ENCODE peak calls at places on chromosome 13, in seven cellular contexts. One of them, this sample, is unnamed.

GRCh38 chr13:39809466-39809865 is 154.0 kb downstream of the COG6 start:
- DNase-seq in heart right ventricle: no peak
- DNase-seq in thyroid gland: no peak
- DNase-seq in fibroblast of mammary gland: no peak
- DNase-seq in pancreas: no peak
- DNase-seq in IMR-90: no peak
- DNase-seq in AG04450: no peak
- DNase-seq in this sample: no peak

GRCh38 chr13:43003729-43004128 is 11.7 kb upstream of the EPSTI1 start:
- DNase-seq in IMR-90: no peak
- DNase-seq in pancreas: no peak
- DNase-seq in thyroid gland: no peak
- DNase-seq in heart right ventricle: no peak
- DNase-seq in fibroblast of mammary gland: no peak
- DNase-seq in AG04450: no peak
- DNase-seq in this sample: no peak

GRCh38 chr13:77267362-77267761 is 59.5 kb downstream of the MYCBP2 start:
- DNase-seq in fibroblast of mammary gland: peak
- DNase-seq in thyroid gland: no peak
- DNase-seq in heart right ventricle: no peak
- DNase-seq in AG04450: no peak
- DNase-seq in pancreas: no peak
- DNase-seq in IMR-90: peak
- DNase-seq in this sample: no peak

GRCh38 chr13:94999871-95000270 is 287.5 kb upstream of the SOX21 start:
- DNase-seq in AG04450: no peak
- DNase-seq in pancreas: no peak
- DNase-seq in heart right ventricle: no peak
- DNase-seq in IMR-90: no peak
- DNase-seq in fibroblast of mammary gland: no peak
- DNase-seq in thyroid gland: no peak
- DNase-seq in this sample: no peak

GRCh38 chr13:110047511-110047910 is 259.4 kb downstream of the COL4A1 start:
- DNase-seq in thyroid gland: peak
- DNase-seq in pancreas: peak
- DNase-seq in heart right ventricle: peak
- DNase-seq in AG04450: peak
- DNase-seq in IMR-90: peak
- DNase-seq in fibroblast of mammary gland: peak
- DNase-seq in this sample: no peak

GRCh38 chr13:101339202-101339601 is 77.1 kb downstream of the NALCN start:
- DNase-seq in pancreas: no peak
- DNase-seq in AG04450: no peak
- DNase-seq in fibroblast of mammary gland: no peak
- DNase-seq in IMR-90: no peak
- DNase-seq in heart right ventricle: no peak
- DNase-seq in thyroid gland: no peak
- DNase-seq in this sample: no peak

GRCh38 chr13:113759525-113760137 is 605 bp downstream of the TMEM255B start:
- DNase-seq in heart right ventricle: peak
- DNase-seq in fibroblast of mammary gland: no peak
- DNase-seq in AG04450: no peak
- DNase-seq in IMR-90: peak
- DNase-seq in pancreas: no peak
- DNase-seq in thyroid gland: peak
- DNase-seq in this sample: no peak

GRCh38 chr13:76048675-76049396 is 412.7 kb downstream of the LMO7 start:
- DNase-seq in AG04450: no peak
- DNase-seq in fibroblast of mammary gland: no peak
- DNase-seq in thyroid gland: no peak
- DNase-seq in IMR-90: no peak
- DNase-seq in pancreas: peak
- DNase-seq in heart right ventricle: no peak
- DNase-seq in this sample: no peak

GRCh38 chr13:42083138-42083770 is 34.8 kb downstream of the DGKH start:
- DNase-seq in pancreas: no peak
- DNase-seq in thyroid gland: no peak
- DNase-seq in heart right ventricle: no peak
- DNase-seq in IMR-90: no peak
- DNase-seq in AG04450: no peak
- DNase-seq in fibroblast of mammary gland: no peak
- DNase-seq in this sample: no peak

GRCh38 chr13:113045214-113046007 is 60.2 kb upstream of the F7 start:
- DNase-seq in AG04450: no peak
- DNase-seq in heart right ventricle: no peak
- DNase-seq in thyroid gland: no peak
- DNase-seq in fibroblast of mammary gland: no peak
- DNase-seq in pancreas: no peak
- DNase-seq in IMR-90: no peak
- DNase-seq in this sample: no peak

GRCh38 chr13:23618341-23618740 is 48.1 kb downstream of the TNFRSF19 start:
- DNase-seq in thyroid gland: no peak
- DNase-seq in pancreas: no peak
- DNase-seq in fibroblast of mammary gland: peak
- DNase-seq in IMR-90: peak
- DNase-seq in heart right ventricle: no peak
- DNase-seq in AG04450: peak
- DNase-seq in this sample: no peak

GRCh38 chr13:110689041-110689440 is 16.9 kb downstream of the CARS2 start:
- DNase-seq in fibroblast of mammary gland: no peak
- DNase-seq in heart right ventricle: no peak
- DNase-seq in thyroid gland: no peak
- DNase-seq in IMR-90: no peak
- DNase-seq in pancreas: no peak
- DNase-seq in AG04450: no peak
- DNase-seq in this sample: no peak

GRCh38 chr13:72952529-72953141 is 106.2 kb upstream of the KLF5 start:
- DNase-seq in IMR-90: no peak
- DNase-seq in thyroid gland: no peak
- DNase-seq in pancreas: peak
- DNase-seq in AG04450: no peak
- DNase-seq in heart right ventricle: no peak
- DNase-seq in fibroblast of mammary gland: no peak
- DNase-seq in this sample: no peak

GRCh38 chr13:70723732-70724131 is 615.5 kb upstream of the KLHL1 start:
- DNase-seq in AG04450: no peak
- DNase-seq in IMR-90: no peak
- DNase-seq in thyroid gland: no peak
- DNase-seq in pancreas: no peak
- DNase-seq in fibroblast of mammary gland: no peak
- DNase-seq in heart right ventricle: no peak
- DNase-seq in this sample: no peak

GRCh38 chr13:101846701-101847100 is 394.2 kb downstream of the ITGBL1 start:
- DNase-seq in heart right ventricle: no peak
- DNase-seq in thyroid gland: no peak
- DNase-seq in AG04450: no peak
- DNase-seq in fibroblast of mammary gland: no peak
- DNase-seq in IMR-90: no peak
- DNase-seq in pancreas: no peak
- DNase-seq in this sample: no peak

GRCh38 chr13:100751826-100752225 is 77.2 kb upstream of the TMTC4 start:
- DNase-seq in fibroblast of mammary gland: no peak
- DNase-seq in AG04450: no peak
- DNase-seq in thyroid gland: no peak
- DNase-seq in heart right ventricle: no peak
- DNase-seq in IMR-90: no peak
- DNase-seq in pancreas: no peak
- DNase-seq in this sample: no peak

GRCh38 chr13:38979891-38980627 is 10.6 kb downstream of the STOML3 start:
- DNase-seq in fibroblast of mammary gland: peak
- DNase-seq in pancreas: peak
- DNase-seq in thyroid gland: no peak
- DNase-seq in AG04450: no peak
- DNase-seq in IMR-90: no peak
- DNase-seq in heart right ventricle: peak
- DNase-seq in this sample: no peak

GRCh38 chr13:68927387-68928026 is 1180.1 kb upstream of the ATXN8OS start:
- DNase-seq in IMR-90: no peak
- DNase-seq in AG04450: no peak
- DNase-seq in thyroid gland: no peak
- DNase-seq in pancreas: no peak
- DNase-seq in fibroblast of mammary gland: peak
- DNase-seq in heart right ventricle: no peak
- DNase-seq in this sample: peak

GRCh38 chr13:79988573-79988972 is 352.4 kb downstream of the SPRY2 start:
- DNase-seq in fibroblast of mammary gland: peak
- DNase-seq in pancreas: no peak
- DNase-seq in IMR-90: peak
- DNase-seq in AG04450: no peak
- DNase-seq in thyroid gland: no peak
- DNase-seq in heart right ventricle: no peak
- DNase-seq in this sample: peak

GRCh38 chr13:44111701-44112100 is 232.0 kb downstream of the LACC1 start:
- DNase-seq in IMR-90: no peak
- DNase-seq in pancreas: no peak
- DNase-seq in AG04450: no peak
- DNase-seq in heart right ventricle: no peak
- DNase-seq in fibroblast of mammary gland: no peak
- DNase-seq in thyroid gland: no peak
- DNase-seq in this sample: no peak

GRCh38 chr13:44120814-44121505 is 241.3 kb downstream of the LACC1 start:
- DNase-seq in thyroid gland: no peak
- DNase-seq in AG04450: no peak
- DNase-seq in fibroblast of mammary gland: no peak
- DNase-seq in IMR-90: no peak
- DNase-seq in pancreas: no peak
- DNase-seq in heart right ventricle: no peak
- DNase-seq in this sample: no peak

GRCh38 chr13:44112700-44113329 is 233.1 kb downstream of the LACC1 start:
- DNase-seq in AG04450: no peak
- DNase-seq in IMR-90: no peak
- DNase-seq in heart right ventricle: no peak
- DNase-seq in thyroid gland: no peak
- DNase-seq in fibroblast of mammary gland: no peak
- DNase-seq in pancreas: no peak
- DNase-seq in this sample: no peak

GRCh38 chr13:44117351-44117750 is 237.6 kb downstream of the LACC1 start:
- DNase-seq in thyroid gland: no peak
- DNase-seq in fibroblast of mammary gland: no peak
- DNase-seq in AG04450: no peak
- DNase-seq in pancreas: no peak
- DNase-seq in heart right ventricle: no peak
- DNase-seq in IMR-90: peak
- DNase-seq in this sample: no peak

DNA sequence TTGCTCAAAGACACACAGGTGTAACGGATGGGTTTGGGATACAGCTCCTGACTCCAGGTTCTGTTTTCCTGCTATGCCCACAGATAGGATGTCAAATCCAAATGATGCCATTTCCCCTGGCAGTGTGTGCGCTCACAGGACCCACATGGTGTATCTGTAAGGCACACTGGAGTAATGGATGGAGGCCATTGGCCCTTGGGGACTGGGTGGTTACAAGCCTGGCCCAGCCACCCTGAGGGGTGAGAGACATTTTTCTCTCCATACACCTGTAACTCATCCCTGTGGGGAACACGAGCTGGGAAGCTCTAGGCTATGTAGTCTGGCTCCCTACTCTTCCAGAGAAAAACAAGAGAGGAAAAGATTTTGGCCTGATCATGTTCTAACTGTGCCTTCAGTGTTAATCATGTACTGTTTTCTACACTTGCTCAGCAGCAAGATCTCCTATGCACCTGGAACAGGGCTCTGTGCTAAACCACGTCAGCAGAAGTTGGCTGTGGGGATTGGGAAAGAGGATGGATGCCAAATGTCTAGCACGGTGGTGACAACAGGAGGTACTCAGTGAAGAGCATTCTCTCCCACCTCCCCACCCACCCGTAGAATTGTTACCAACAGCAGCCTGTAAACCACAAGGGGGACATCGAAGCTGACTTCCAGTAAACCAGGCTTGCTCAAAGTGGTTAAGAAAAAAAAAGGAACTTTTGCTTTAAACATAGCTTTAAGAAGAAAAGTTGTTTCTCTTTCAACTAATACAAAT is 237.0 kb downstream of the LACC1 start:
- DNase-seq in IMR-90: peak
- DNase-seq in fibroblast of mammary gland: no peak
- DNase-seq in pancreas: no peak
- DNase-seq in AG04450: no peak
- DNase-seq in heart right ventricle: peak
- DNase-seq in thyroid gland: no peak
- DNase-seq in this sample: no peak
- TF ChIP-seq CTCF in IMR-90: peak
- TF ChIP-seq CTCF in fibroblast of mammary gland: peak
- TF ChIP-seq CTCF in pancreas: no peak
- TF ChIP-seq CTCF in AG04450: peak
- TF ChIP-seq CTCF in heart right ventricle: no peak
- TF ChIP-seq CTCF in thyroid gland: no peak
- TF ChIP-seq CTCF in this sample: no peak

GRCh38 chr13:35892837-35893814 is 238.1 kb downstream of the DCLK1 start:
- DNase-seq in pancreas: no peak
- DNase-seq in IMR-90: no peak
- DNase-seq in AG04450: no peak
- DNase-seq in fibroblast of mammary gland: no peak
- DNase-seq in heart right ventricle: no peak
- DNase-seq in thyroid gland: no peak
- DNase-seq in this sample: no peak
- H3K4me3 ChIP-seq in pancreas: no peak
- H3K4me3 ChIP-seq in IMR-90: no peak
- H3K4me3 ChIP-seq in AG04450: no peak
- H3K4me3 ChIP-seq in fibroblast of mammary gland: no peak
- H3K4me3 ChIP-seq in heart right ventricle: no peak
- H3K4me3 ChIP-seq in thyroid gland: no peak
- H3K4me3 ChIP-seq in this sample: no peak

DNA sequence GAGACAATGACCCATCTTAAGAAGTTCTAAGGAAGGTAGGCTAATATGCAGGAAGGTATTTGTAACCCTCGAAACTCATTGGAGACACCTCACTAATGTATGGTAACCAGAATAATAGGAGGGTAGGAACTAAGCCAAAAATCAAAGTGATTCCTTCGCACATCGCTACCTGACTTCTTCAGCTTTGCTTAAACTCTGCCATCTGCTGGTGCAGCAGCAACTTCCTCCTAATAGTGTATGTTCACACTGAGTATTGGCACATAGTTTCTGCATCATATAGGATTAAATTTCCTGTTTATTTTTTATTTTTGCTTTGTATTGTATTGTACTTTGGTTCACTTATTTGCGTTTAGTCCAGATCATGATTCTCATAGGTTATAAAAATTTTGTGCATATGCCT is 676.2 kb downstream of the GPC5 start:
- DNase-seq in heart right ventricle: no peak
- DNase-seq in fibroblast of mammary gland: no peak
- DNase-seq in IMR-90: no peak
- DNase-seq in thyroid gland: peak
- DNase-seq in pancreas: no peak
- DNase-seq in AG04450: no peak
- DNase-seq in this sample: peak
- TF ChIP-seq CTCF in heart right ventricle: peak
- TF ChIP-seq CTCF in fibroblast of mammary gland: no peak
- TF ChIP-seq CTCF in IMR-90: no peak
- TF ChIP-seq CTCF in thyroid gland: peak
- TF ChIP-seq CTCF in pancreas: no peak
- TF ChIP-seq CTCF in AG04450: peak
- TF ChIP-seq CTCF in this sample: peak

GRCh38 chr13:25588336-25589060 is 216.7 kb downstream of the ATP8A2 start:
- DNase-seq in heart right ventricle: no peak
- DNase-seq in IMR-90: no peak
- DNase-seq in AG04450: no peak
- DNase-seq in pancreas: no peak
- DNase-seq in fibroblast of mammary gland: no peak
- DNase-seq in thyroid gland: no peak
- DNase-seq in this sample: no peak
- H3K4me3 ChIP-seq in heart right ventricle: no peak
- H3K4me3 ChIP-seq in IMR-90: no peak
- H3K4me3 ChIP-seq in AG04450: no peak
- H3K4me3 ChIP-seq in pancreas: no peak
- H3K4me3 ChIP-seq in fibroblast of mammary gland: no peak
- H3K4me3 ChIP-seq in thyroid gland: no peak
- H3K4me3 ChIP-seq in this sample: no peak